ENCODE peak calls at places on chromosomes 1 and 21, in seven cellular contexts. P, D, M, O, S, Q and J are unnamed samples.

GRCh38 chr21:39613029-39613934 is 542 bp downstream of the B3GALT5 start:
- DNase-seq in P (no peak), D (no peak), M (no peak), O (no peak), S (no peak), Q (no peak), J (no peak)

GRCh38 chr1:165577707-165578106 is 33.9 kb downstream of the LRRC52 start:
- DNase-seq in P (no peak), D (no peak), M (no peak), O (no peak), S (no peak), Q (no peak), J (no peak)

GRCh38 chr1:32358435-32358834 is 3.9 kb downstream of the FAM229A start:
- DNase-seq in P (no peak), D (no peak), M (no peak), O (no peak), S (no peak), Q (no peak), J (no peak)

GRCh38 chr1:29698033-29698432 is 461.7 kb downstream of the PTPRU start:
- DNase-seq in P (no peak), D (no peak), M (no peak), O (no peak), S (no peak), Q (no peak), J (no peak)

GRCh38 chr1:85258536-85259117 is 835 bp downstream of the C1orf52 start:
- DNase-seq in P (no peak), D (no peak), M (no peak), O (no peak), S (no peak), Q (no peak), J (no peak)

GRCh38 chr1:72485786-72486185 is 203.4 kb upstream of the NEGR1 start:
- DNase-seq in P (no peak), D (no peak), M (no peak), O (no peak), S (no peak), Q (no peak), J (no peak)

GRCh38 chr1:22932803-22933470 is 39.7 kb downstream of the LACTBL1 start:
- DNase-seq in P (no peak), D (no peak), M (no peak), O (peak; percentile 13), S (peak; percentile 15), Q (peak; percentile 3), J (no peak)

GRCh38 chr1:2378956-2379732 is 12.2 kb downstream of the MORN1 start:
- DNase-seq in P (no peak), D (peak; percentile 5), M (no peak), O (no peak), S (no peak), Q (no peak), J (no peak)

GRCh38 chr1:224447251-224447650 is 12.7 kb upstream of the WDR26 start:
- DNase-seq in P (no peak), D (no peak), M (no peak), O (peak; percentile 74), S (no peak), Q (no peak), J (no peak)

GRCh38 chr1:38662141-38662540 is 197.4 kb downstream of the RRAGC start:
- DNase-seq in P (no peak), D (no peak), M (no peak), O (no peak), S (no peak), Q (no peak), J (no peak)

GRCh38 chr1:158118713-158119402 is 61.8 kb upstream of the CD1D start:
- DNase-seq in P (no peak), D (no peak), M (no peak), O (no peak), S (no peak), Q (no peak), J (no peak)

GRCh38 chr1:169794530-169795416 is at the start of gene METTL18:
- DNase-seq in P (peak; percentile 94), D (peak; percentile 93), M (peak; percentile 82), O (peak; percentile 92), S (peak; percentile 89), Q (peak; percentile 95), J (peak; percentile 79)

GRCh38 chr1:61270107-61270506 is 187.7 kb downstream of the NFIA start:
- DNase-seq in P (no peak), D (no peak), M (no peak), O (no peak), S (no peak), Q (no peak), J (no peak)

GRCh38 chr1:61273167-61273705 is 190.9 kb downstream of the NFIA start:
- DNase-seq in P (no peak), D (no peak), M (no peak), O (no peak), S (no peak), Q (no peak), J (no peak)

GRCh38 chr1:61270761-61271411 is 188.5 kb downstream of the NFIA start:
- DNase-seq in P (no peak), D (no peak), M (no peak), O (no peak), S (no peak), Q (no peak), J (no peak)

GRCh38 chr1:61269648-61270047 is 187.3 kb downstream of the NFIA start:
- DNase-seq in P (no peak), D (no peak), M (no peak), O (no peak), S (no peak), Q (no peak), J (no peak)

DNA sequence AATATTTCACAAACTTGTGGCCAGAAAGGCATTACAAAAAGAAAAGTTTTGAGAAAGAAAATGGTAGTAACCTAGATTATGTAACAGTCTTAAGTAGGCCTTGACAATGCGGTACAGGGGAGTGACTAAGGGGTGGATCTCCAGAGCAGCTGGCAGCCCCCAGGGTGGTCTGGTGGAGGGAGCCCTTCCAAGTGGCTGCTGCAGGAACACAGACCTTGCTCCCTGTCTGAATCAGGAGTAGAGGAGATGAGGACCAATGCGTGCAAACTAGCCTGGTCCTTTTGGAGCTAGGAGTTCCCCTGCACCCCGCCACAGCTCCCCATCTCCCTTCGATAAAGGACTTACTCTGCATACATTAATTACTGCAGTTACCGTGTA is 189.0 kb downstream of the NFIA start:
- DNase-seq in P (no peak), D (no peak), M (no peak), O (no peak), S (no peak), Q (no peak), J (no peak)
- H3K27ac ChIP-seq in P (no peak overlapping the region), D (no peak overlapping the region), M (peak overlapping the region; percentile 78), O (no peak overlapping the region), S (no peak overlapping the region), Q (no peak overlapping the region), J (peak overlapping the region; percentile 69)

GRCh38 chr1:31266547-31266946 is 26.9 kb upstream of the NKAIN1 start:
- DNase-seq in P (no peak), D (no peak), M (no peak), O (no peak), S (no peak), Q (no peak), J (peak; percentile 1)
- H3K27ac ChIP-seq in P (no peak overlapping the region), D (no peak overlapping the region), M (no peak overlapping the region), O (no peak overlapping the region), S (no peak overlapping the region), Q (no peak overlapping the region), J (no peak overlapping the region)

GRCh38 chr1:21149862-21150432 is 26.8 kb downstream of the EIF4G3 start:
- DNase-seq in P (no peak), D (no peak), M (no peak), O (no peak), S (no peak), Q (no peak), J (no peak)
- H3K27ac ChIP-seq in P (no peak overlapping the region), D (peak overlapping the region; percentile 62), M (peak overlapping the region; percentile 88), O (peak overlapping the region; percentile 44), S (peak overlapping the region; percentile 42), Q (peak overlapping the region; percentile 58), J (peak overlapping the region; percentile 71)

DNA sequence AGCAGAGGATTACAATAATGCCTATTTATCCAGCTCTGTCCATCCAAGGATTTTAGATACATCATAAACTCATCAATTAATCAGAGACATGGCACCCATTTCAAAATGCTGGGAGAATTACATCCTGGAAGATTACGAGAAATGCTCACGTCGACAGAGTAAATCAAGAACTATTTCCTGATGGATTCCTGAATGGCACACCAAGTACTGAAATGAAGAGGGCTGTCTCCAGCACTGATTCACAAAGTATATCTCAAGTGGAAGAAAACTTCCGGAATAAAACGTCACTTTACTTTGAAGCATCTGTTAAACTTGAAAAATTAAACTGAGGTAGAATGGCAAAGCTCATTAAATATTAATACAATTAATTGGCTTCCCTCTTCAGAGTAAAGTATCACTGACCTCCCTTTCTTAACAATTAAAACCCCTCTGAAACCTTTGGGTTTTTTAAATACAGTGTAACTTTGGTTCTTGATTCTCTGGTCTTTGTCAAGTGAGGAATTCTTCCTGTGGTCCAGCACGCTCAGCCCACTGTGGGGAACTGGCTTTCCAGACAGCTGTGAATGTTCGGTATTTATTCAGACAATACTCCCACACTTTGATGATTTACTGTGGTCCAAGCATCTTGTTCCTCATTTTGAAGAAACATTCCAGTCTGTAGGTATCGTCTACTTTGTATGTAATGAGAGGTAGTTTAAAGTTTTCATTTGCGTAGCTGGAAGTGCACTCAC is 288.0 kb downstream of the NFIA start:
- DNase-seq in P (no peak), D (no peak), M (no peak), O (no peak), S (no peak), Q (no peak), J (no peak)
- H3K27ac ChIP-seq in P (no peak overlapping the region), D (no peak overlapping the region), M (no peak overlapping the region), O (no peak overlapping the region), S (no peak overlapping the region), Q (no peak overlapping the region), J (no peak overlapping the region)

DNA sequence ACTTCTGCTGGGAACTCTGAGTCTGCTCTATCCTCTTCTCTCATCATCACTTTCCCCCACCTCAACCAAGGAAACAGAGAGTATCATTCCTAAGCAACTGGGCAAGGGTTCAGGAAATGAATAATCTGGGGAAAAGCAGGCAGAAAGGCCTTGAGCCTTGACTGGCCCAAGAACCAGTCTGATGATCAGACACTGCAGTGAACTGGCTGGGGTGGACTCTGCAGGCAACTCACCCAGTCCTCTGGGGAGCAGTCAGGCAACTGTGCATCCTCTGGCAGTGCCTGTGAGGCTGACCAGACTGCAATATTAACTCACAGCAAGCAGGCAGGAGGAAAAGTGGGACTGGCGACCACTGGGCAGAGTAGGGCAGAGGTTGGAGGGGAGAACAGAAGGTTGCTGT is 991 bp downstream of the ANKRD35 start:
- DNase-seq in P (no peak), D (no peak), M (no peak), O (no peak), S (no peak), Q (no peak), J (no peak)
- H3K27ac ChIP-seq in P (no peak overlapping the region), D (no peak overlapping the region), M (no peak overlapping the region), O (no peak overlapping the region), S (no peak overlapping the region), Q (no peak overlapping the region), J (no peak overlapping the region)

DNA sequence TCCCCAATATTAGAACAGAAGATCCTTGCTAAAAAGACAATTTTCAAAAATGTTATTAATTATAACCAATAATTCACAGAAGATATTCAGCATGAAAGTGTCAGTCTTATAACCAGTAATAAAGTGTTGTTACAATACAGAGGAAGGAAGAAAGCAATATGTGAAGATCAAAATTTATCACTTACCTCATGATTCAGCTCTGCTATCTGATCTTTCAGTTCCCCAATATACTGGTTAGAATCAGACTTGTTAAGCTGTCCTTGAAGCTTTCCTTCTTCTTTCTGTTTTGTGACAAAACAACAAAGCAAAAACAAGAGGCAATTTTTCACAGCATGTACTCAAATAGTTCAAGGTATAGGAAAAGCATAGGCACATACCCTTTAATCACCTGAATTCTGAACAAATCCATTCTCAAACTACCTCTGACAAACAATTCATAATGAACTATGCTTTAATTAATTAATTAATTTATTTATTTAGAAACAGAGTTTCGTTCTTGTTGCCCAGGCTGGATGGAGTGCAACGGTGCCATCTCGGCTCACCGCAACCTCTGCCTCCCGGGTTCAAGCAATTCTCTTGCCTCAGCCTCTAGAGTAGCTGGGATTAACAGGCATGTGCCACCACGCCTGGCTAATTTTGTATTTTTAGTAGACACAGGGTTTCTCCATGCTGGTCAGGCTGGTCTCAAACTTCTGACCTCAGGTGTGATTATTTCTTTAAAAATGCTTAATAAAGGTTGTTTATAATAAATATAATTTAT is 76.9 kb upstream of the GFI1 start:
- DNase-seq in P (no peak), D (no peak), M (no peak), O (no peak), S (no peak), Q (no peak), J (no peak)
- H3K27ac ChIP-seq in P (no peak overlapping the region), D (no peak overlapping the region), M (no peak overlapping the region), O (no peak overlapping the region), S (no peak overlapping the region), Q (no peak overlapping the region), J (no peak overlapping the region)